ENCODE peak calls at places on chromosomes 12 and 14, in nine cellular contexts. One of them, this sample, is unnamed.

GRCh38 chr12:6347367-6348338 is 5.8 kb upstream of the TNFRSF1A start:
- DNase-seq in upper lobe of right lung: no peak
- DNase-seq in brain microvascular endothelial cell: no peak
- DNase-seq in prostate gland: no peak
- DNase-seq in fibroblast of the aortic adventitia: peak
- DNase-seq in A549: no peak
- DNase-seq in left ventricle myocardium inferior: peak
- DNase-seq in neural progenitor cell: no peak
- DNase-seq in PC-3: no peak
- DNase-seq in this sample: no peak

GRCh38 chr14:33948143-33948962 is 2.5 kb downstream of the EGLN3 start:
- DNase-seq in upper lobe of right lung: no peak
- DNase-seq in brain microvascular endothelial cell: no peak
- DNase-seq in prostate gland: no peak
- DNase-seq in fibroblast of the aortic adventitia: no peak
- DNase-seq in A549: no peak
- DNase-seq in left ventricle myocardium inferior: no peak
- DNase-seq in neural progenitor cell: no peak
- DNase-seq in PC-3: no peak
- DNase-seq in this sample: no peak

GRCh38 chr12:6563448-6564050 is 4.5 kb downstream of the NOP2 start:
- DNase-seq in upper lobe of right lung: peak
- DNase-seq in brain microvascular endothelial cell: no peak
- DNase-seq in prostate gland: no peak
- DNase-seq in fibroblast of the aortic adventitia: peak
- DNase-seq in A549: peak
- DNase-seq in left ventricle myocardium inferior: no peak
- DNase-seq in neural progenitor cell: peak
- DNase-seq in PC-3: peak
- DNase-seq in this sample: no peak

GRCh38 chr14:100536721-100537700 is 50.2 kb downstream of the BEGAIN start:
- DNase-seq in upper lobe of right lung: peak
- DNase-seq in brain microvascular endothelial cell: no peak
- DNase-seq in prostate gland: no peak
- DNase-seq in fibroblast of the aortic adventitia: no peak
- DNase-seq in A549: no peak
- DNase-seq in left ventricle myocardium inferior: peak
- DNase-seq in neural progenitor cell: no peak
- DNase-seq in PC-3: no peak
- DNase-seq in this sample: peak

GRCh38 chr14:55913324-55914035 is 204.7 kb upstream of the PELI2 start:
- DNase-seq in upper lobe of right lung: no peak
- DNase-seq in brain microvascular endothelial cell: peak
- DNase-seq in prostate gland: no peak
- DNase-seq in fibroblast of the aortic adventitia: peak
- DNase-seq in A549: no peak
- DNase-seq in left ventricle myocardium inferior: peak
- DNase-seq in neural progenitor cell: peak
- DNase-seq in PC-3: no peak
- DNase-seq in this sample: no peak

GRCh38 chr12:15904378-15904920 is 6.7 kb upstream of the DERA start:
- DNase-seq in upper lobe of right lung: no peak
- DNase-seq in brain microvascular endothelial cell: no peak
- DNase-seq in prostate gland: no peak
- DNase-seq in fibroblast of the aortic adventitia: no peak
- DNase-seq in A549: no peak
- DNase-seq in left ventricle myocardium inferior: no peak
- DNase-seq in neural progenitor cell: no peak
- DNase-seq in PC-3: no peak
- DNase-seq in this sample: no peak

GRCh38 chr14:59464651-59465569 is at the start of gene GPR135:
- DNase-seq in upper lobe of right lung: peak
- DNase-seq in brain microvascular endothelial cell: no peak
- DNase-seq in prostate gland: peak
- DNase-seq in fibroblast of the aortic adventitia: peak
- DNase-seq in A549: no peak
- DNase-seq in left ventricle myocardium inferior: peak
- DNase-seq in neural progenitor cell: peak
- DNase-seq in PC-3: peak
- DNase-seq in this sample: peak

GRCh38 chr12:89261210-89261609 is 91.1 kb downstream of the DUSP6 start:
- DNase-seq in upper lobe of right lung: no peak
- DNase-seq in brain microvascular endothelial cell: no peak
- DNase-seq in prostate gland: no peak
- DNase-seq in fibroblast of the aortic adventitia: peak
- DNase-seq in A549: no peak
- DNase-seq in left ventricle myocardium inferior: no peak
- DNase-seq in neural progenitor cell: no peak
- DNase-seq in PC-3: no peak
- DNase-seq in this sample: no peak

GRCh38 chr14:84453541-84453940 is 1076.4 kb upstream of the FLRT2 start:
- DNase-seq in upper lobe of right lung: no peak
- DNase-seq in brain microvascular endothelial cell: no peak
- DNase-seq in prostate gland: no peak
- DNase-seq in fibroblast of the aortic adventitia: no peak
- DNase-seq in A549: no peak
- DNase-seq in left ventricle myocardium inferior: no peak
- DNase-seq in neural progenitor cell: no peak
- DNase-seq in PC-3: no peak
- DNase-seq in this sample: no peak

GRCh38 chr14:104387000-104387384 is 192.6 kb upstream of the C14orf180 start:
- DNase-seq in upper lobe of right lung: peak
- DNase-seq in brain microvascular endothelial cell: no peak
- DNase-seq in prostate gland: no peak
- DNase-seq in fibroblast of the aortic adventitia: no peak
- DNase-seq in A549: no peak
- DNase-seq in left ventricle myocardium inferior: no peak
- DNase-seq in neural progenitor cell: no peak
- DNase-seq in PC-3: no peak
- DNase-seq in this sample: peak

GRCh38 chr12:58252914-58253313 is 311.5 kb downstream of the ATP23 start:
- DNase-seq in upper lobe of right lung: no peak
- DNase-seq in brain microvascular endothelial cell: no peak
- DNase-seq in prostate gland: no peak
- DNase-seq in fibroblast of the aortic adventitia: no peak
- DNase-seq in A549: no peak
- DNase-seq in left ventricle myocardium inferior: no peak
- DNase-seq in neural progenitor cell: no peak
- DNase-seq in PC-3: peak
- DNase-seq in this sample: no peak

GRCh38 chr14:74444866-74445265 is 18.9 kb upstream of the SYNDIG1L start:
- DNase-seq in upper lobe of right lung: no peak
- DNase-seq in brain microvascular endothelial cell: no peak
- DNase-seq in prostate gland: no peak
- DNase-seq in fibroblast of the aortic adventitia: no peak
- DNase-seq in A549: no peak
- DNase-seq in left ventricle myocardium inferior: no peak
- DNase-seq in neural progenitor cell: no peak
- DNase-seq in PC-3: no peak
- DNase-seq in this sample: no peak

GRCh38 chr14:50425816-50426215 is 29.1 kb upstream of the CDKL1 start:
- DNase-seq in upper lobe of right lung: no peak
- DNase-seq in brain microvascular endothelial cell: peak
- DNase-seq in prostate gland: no peak
- DNase-seq in fibroblast of the aortic adventitia: peak
- DNase-seq in A549: no peak
- DNase-seq in left ventricle myocardium inferior: no peak
- DNase-seq in neural progenitor cell: no peak
- DNase-seq in PC-3: no peak
- DNase-seq in this sample: no peak

GRCh38 chr14:64614214-64614613 is 64.5 kb downstream of the PPP1R36 start:
- DNase-seq in upper lobe of right lung: no peak
- DNase-seq in brain microvascular endothelial cell: no peak
- DNase-seq in prostate gland: no peak
- DNase-seq in fibroblast of the aortic adventitia: no peak
- DNase-seq in A549: no peak
- DNase-seq in left ventricle myocardium inferior: no peak
- DNase-seq in neural progenitor cell: no peak
- DNase-seq in PC-3: no peak
- DNase-seq in this sample: no peak

GRCh38 chr14:56133547-56133946 is 15.3 kb downstream of the PELI2 start:
- DNase-seq in upper lobe of right lung: no peak
- DNase-seq in brain microvascular endothelial cell: no peak
- DNase-seq in prostate gland: peak
- DNase-seq in fibroblast of the aortic adventitia: no peak
- DNase-seq in A549: no peak
- DNase-seq in left ventricle myocardium inferior: no peak
- DNase-seq in neural progenitor cell: peak
- DNase-seq in PC-3: no peak
- DNase-seq in this sample: no peak

GRCh38 chr12:96219700-96220206 is 25.6 kb downstream of the ELK3 start:
- DNase-seq in upper lobe of right lung: peak
- DNase-seq in brain microvascular endothelial cell: peak
- DNase-seq in prostate gland: no peak
- DNase-seq in fibroblast of the aortic adventitia: peak
- DNase-seq in A549: peak
- DNase-seq in left ventricle myocardium inferior: no peak
- DNase-seq in neural progenitor cell: peak
- DNase-seq in PC-3: peak
- DNase-seq in this sample: no peak

GRCh38 chr12:20044836-20045235 is 323.5 kb upstream of the PDE3A start:
- DNase-seq in upper lobe of right lung: no peak
- DNase-seq in brain microvascular endothelial cell: peak
- DNase-seq in prostate gland: no peak
- DNase-seq in fibroblast of the aortic adventitia: peak
- DNase-seq in A549: peak
- DNase-seq in left ventricle myocardium inferior: no peak
- DNase-seq in neural progenitor cell: no peak
- DNase-seq in PC-3: peak
- DNase-seq in this sample: no peak

GRCh38 chr12:58980768-58981167 is 60.5 kb upstream of the LRIG3 start:
- DNase-seq in upper lobe of right lung: no peak
- DNase-seq in brain microvascular endothelial cell: no peak
- DNase-seq in prostate gland: no peak
- DNase-seq in fibroblast of the aortic adventitia: no peak
- DNase-seq in A549: no peak
- DNase-seq in left ventricle myocardium inferior: no peak
- DNase-seq in neural progenitor cell: no peak
- DNase-seq in PC-3: no peak
- DNase-seq in this sample: no peak

GRCh38 chr12:31323466-31324115 is 2.4 kb downstream of the SINHCAF start:
- DNase-seq in upper lobe of right lung: peak
- DNase-seq in brain microvascular endothelial cell: no peak
- DNase-seq in prostate gland: peak
- DNase-seq in fibroblast of the aortic adventitia: no peak
- DNase-seq in A549: peak
- DNase-seq in left ventricle myocardium inferior: peak
- DNase-seq in neural progenitor cell: no peak
- DNase-seq in PC-3: no peak
- DNase-seq in this sample: no peak

GRCh38 chr14:37051153-37051552 is 121.3 kb downstream of the SLC25A21 start:
- DNase-seq in upper lobe of right lung: no peak
- DNase-seq in brain microvascular endothelial cell: no peak
- DNase-seq in prostate gland: no peak
- DNase-seq in fibroblast of the aortic adventitia: peak
- DNase-seq in A549: no peak
- DNase-seq in left ventricle myocardium inferior: no peak
- DNase-seq in neural progenitor cell: no peak
- DNase-seq in PC-3: peak
- DNase-seq in this sample: no peak
- TF ChIP-seq CTCF in upper lobe of right lung: no peak
- TF ChIP-seq CTCF in brain microvascular endothelial cell: no peak
- TF ChIP-seq CTCF in prostate gland: no peak
- TF ChIP-seq CTCF in fibroblast of the aortic adventitia: no peak
- TF ChIP-seq CTCF in A549: no peak
- TF ChIP-seq CTCF in left ventricle myocardium inferior: no peak
- TF ChIP-seq CTCF in neural progenitor cell: no peak
- TF ChIP-seq CTCF in PC-3: no peak
- TF ChIP-seq CTCF in this sample: no peak

GRCh38 chr14:93564918-93565317 is 134.2 kb downstream of the UNC79 start:
- DNase-seq in upper lobe of right lung: no peak
- DNase-seq in brain microvascular endothelial cell: no peak
- DNase-seq in prostate gland: no peak
- DNase-seq in fibroblast of the aortic adventitia: no peak
- DNase-seq in A549: no peak
- DNase-seq in left ventricle myocardium inferior: no peak
- DNase-seq in neural progenitor cell: no peak
- DNase-seq in PC-3: no peak
- DNase-seq in this sample: no peak
- TF ChIP-seq CTCF in upper lobe of right lung: no peak
- TF ChIP-seq CTCF in brain microvascular endothelial cell: no peak
- TF ChIP-seq CTCF in prostate gland: no peak
- TF ChIP-seq CTCF in fibroblast of the aortic adventitia: no peak
- TF ChIP-seq CTCF in A549: no peak
- TF ChIP-seq CTCF in left ventricle myocardium inferior: no peak
- TF ChIP-seq CTCF in neural progenitor cell: no peak
- TF ChIP-seq CTCF in PC-3: no peak
- TF ChIP-seq CTCF in this sample: no peak

GRCh38 chr12:2396448-2396871 is 343.7 kb downstream of the CACNA1C start:
- DNase-seq in upper lobe of right lung: peak
- DNase-seq in brain microvascular endothelial cell: no peak
- DNase-seq in prostate gland: peak
- DNase-seq in fibroblast of the aortic adventitia: peak
- DNase-seq in A549: no peak
- DNase-seq in left ventricle myocardium inferior: peak
- DNase-seq in neural progenitor cell: no peak
- DNase-seq in PC-3: no peak
- DNase-seq in this sample: no peak

GRCh38 chr12:2393016-2393415 is 340.2 kb downstream of the CACNA1C start:
- DNase-seq in upper lobe of right lung: no peak
- DNase-seq in brain microvascular endothelial cell: no peak
- DNase-seq in prostate gland: no peak
- DNase-seq in fibroblast of the aortic adventitia: no peak
- DNase-seq in A549: no peak
- DNase-seq in left ventricle myocardium inferior: no peak
- DNase-seq in neural progenitor cell: no peak
- DNase-seq in PC-3: no peak
- DNase-seq in this sample: no peak

GRCh38 chr12:2393996-2394395 is 341.2 kb downstream of the CACNA1C start:
- DNase-seq in upper lobe of right lung: no peak
- DNase-seq in brain microvascular endothelial cell: no peak
- DNase-seq in prostate gland: no peak
- DNase-seq in fibroblast of the aortic adventitia: peak
- DNase-seq in A549: no peak
- DNase-seq in left ventricle myocardium inferior: no peak
- DNase-seq in neural progenitor cell: no peak
- DNase-seq in PC-3: no peak
- DNase-seq in this sample: no peak

GRCh38 chr12:2397356-2398045 is 344.7 kb downstream of the CACNA1C start:
- DNase-seq in upper lobe of right lung: no peak
- DNase-seq in brain microvascular endothelial cell: no peak
- DNase-seq in prostate gland: peak
- DNase-seq in fibroblast of the aortic adventitia: no peak
- DNase-seq in A549: no peak
- DNase-seq in left ventricle myocardium inferior: no peak
- DNase-seq in neural progenitor cell: no peak
- DNase-seq in PC-3: no peak
- DNase-seq in this sample: no peak

GRCh38 chr12:2395352-2395977 is 342.7 kb downstream of the CACNA1C start:
- DNase-seq in upper lobe of right lung: peak
- DNase-seq in brain microvascular endothelial cell: no peak
- DNase-seq in prostate gland: no peak
- DNase-seq in fibroblast of the aortic adventitia: peak
- DNase-seq in A549: peak
- DNase-seq in left ventricle myocardium inferior: peak
- DNase-seq in neural progenitor cell: peak
- DNase-seq in PC-3: peak
- DNase-seq in this sample: no peak
- TF ChIP-seq CTCF in upper lobe of right lung: peak
- TF ChIP-seq CTCF in brain microvascular endothelial cell: peak
- TF ChIP-seq CTCF in prostate gland: peak
- TF ChIP-seq CTCF in fibroblast of the aortic adventitia: peak
- TF ChIP-seq CTCF in A549: peak
- TF ChIP-seq CTCF in left ventricle myocardium inferior: peak
- TF ChIP-seq CTCF in neural progenitor cell: peak
- TF ChIP-seq CTCF in PC-3: peak
- TF ChIP-seq CTCF in this sample: peak

GRCh38 chr14:23567186-23568020 is at the start of gene AP1G2:
- DNase-seq in upper lobe of right lung: peak
- DNase-seq in brain microvascular endothelial cell: peak
- DNase-seq in prostate gland: peak
- DNase-seq in fibroblast of the aortic adventitia: peak
- DNase-seq in A549: peak
- DNase-seq in left ventricle myocardium inferior: peak
- DNase-seq in neural progenitor cell: peak
- DNase-seq in PC-3: peak
- DNase-seq in this sample: peak
- TF ChIP-seq CTCF in upper lobe of right lung: no peak
- TF ChIP-seq CTCF in brain microvascular endothelial cell: no peak
- TF ChIP-seq CTCF in prostate gland: peak
- TF ChIP-seq CTCF in fibroblast of the aortic adventitia: no peak
- TF ChIP-seq CTCF in A549: peak
- TF ChIP-seq CTCF in left ventricle myocardium inferior: no peak
- TF ChIP-seq CTCF in neural progenitor cell: no peak
- TF ChIP-seq CTCF in PC-3: no peak
- TF ChIP-seq CTCF in this sample: peak